ENCODE peak calls at places on chromosomes 5 and 9, in five cellular contexts. One of them, this sample, is unnamed.

GRCh38 chr9:34428325-34428958 is 29.9 kb downstream of the FAM219A start:
- DNase-seq in gastrocnemius medialis: no peak
- DNase-seq in IMR-90: peak
- DNase-seq in OCI-LY7: no peak
- DNase-seq in fibroblast of the aortic adventitia: no peak
- DNase-seq in this sample: no peak

GRCh38 chr9:38213591-38213990 is 144.6 kb upstream of the SHB start:
- DNase-seq in gastrocnemius medialis: no peak
- DNase-seq in IMR-90: no peak
- DNase-seq in OCI-LY7: no peak
- DNase-seq in fibroblast of the aortic adventitia: no peak
- DNase-seq in this sample: peak

GRCh38 chr5:123460296-123460729 is 37.1 kb upstream of the CEP120 start:
- DNase-seq in gastrocnemius medialis: no peak
- DNase-seq in IMR-90: peak
- DNase-seq in OCI-LY7: no peak
- DNase-seq in fibroblast of the aortic adventitia: no peak
- DNase-seq in this sample: no peak

GRCh38 chr5:160929343-160929742 is 77.3 kb upstream of the ATP10B start:
- DNase-seq in gastrocnemius medialis: no peak
- DNase-seq in IMR-90: no peak
- DNase-seq in OCI-LY7: no peak
- DNase-seq in fibroblast of the aortic adventitia: no peak
- DNase-seq in this sample: no peak

GRCh38 chr5:136805466-136805865 is 440.1 kb upstream of the TRPC7 start:
- DNase-seq in gastrocnemius medialis: no peak
- DNase-seq in IMR-90: no peak
- DNase-seq in OCI-LY7: no peak
- DNase-seq in fibroblast of the aortic adventitia: no peak
- DNase-seq in this sample: no peak

GRCh38 chr9:100222674-100223073 is 123.6 kb downstream of the INVS start:
- DNase-seq in gastrocnemius medialis: no peak
- DNase-seq in IMR-90: peak
- DNase-seq in OCI-LY7: peak
- DNase-seq in fibroblast of the aortic adventitia: peak
- DNase-seq in this sample: no peak

GRCh38 chr5:174571662-174572397 is 152.6 kb upstream of the MSX2 start:
- DNase-seq in gastrocnemius medialis: peak
- DNase-seq in IMR-90: peak
- DNase-seq in OCI-LY7: no peak
- DNase-seq in fibroblast of the aortic adventitia: peak
- DNase-seq in this sample: peak

GRCh38 chr9:127336708-127337352 is 60.1 kb upstream of the SLC2A8 start:
- DNase-seq in gastrocnemius medialis: peak
- DNase-seq in IMR-90: peak
- DNase-seq in OCI-LY7: no peak
- DNase-seq in fibroblast of the aortic adventitia: peak
- DNase-seq in this sample: peak

GRCh38 chr9:38006163-38006562 is 62.9 kb downstream of the SHB start:
- DNase-seq in gastrocnemius medialis: no peak
- DNase-seq in IMR-90: no peak
- DNase-seq in OCI-LY7: no peak
- DNase-seq in fibroblast of the aortic adventitia: no peak
- DNase-seq in this sample: no peak

GRCh38 chr5:57783693-57784092 is 301.1 kb upstream of the ACTBL2 start:
- DNase-seq in gastrocnemius medialis: no peak
- DNase-seq in IMR-90: no peak
- DNase-seq in OCI-LY7: no peak
- DNase-seq in fibroblast of the aortic adventitia: peak
- DNase-seq in this sample: no peak

GRCh38 chr5:50406874-50407273 is 34.2 kb downstream of the EMB start:
- DNase-seq in gastrocnemius medialis: no peak
- DNase-seq in IMR-90: peak
- DNase-seq in OCI-LY7: no peak
- DNase-seq in fibroblast of the aortic adventitia: peak
- DNase-seq in this sample: no peak

GRCh38 chr5:148666353-148666752 is 12.0 kb upstream of the HTR4 start:
- DNase-seq in gastrocnemius medialis: no peak
- DNase-seq in IMR-90: peak
- DNase-seq in OCI-LY7: no peak
- DNase-seq in fibroblast of the aortic adventitia: no peak
- DNase-seq in this sample: no peak

DNA sequence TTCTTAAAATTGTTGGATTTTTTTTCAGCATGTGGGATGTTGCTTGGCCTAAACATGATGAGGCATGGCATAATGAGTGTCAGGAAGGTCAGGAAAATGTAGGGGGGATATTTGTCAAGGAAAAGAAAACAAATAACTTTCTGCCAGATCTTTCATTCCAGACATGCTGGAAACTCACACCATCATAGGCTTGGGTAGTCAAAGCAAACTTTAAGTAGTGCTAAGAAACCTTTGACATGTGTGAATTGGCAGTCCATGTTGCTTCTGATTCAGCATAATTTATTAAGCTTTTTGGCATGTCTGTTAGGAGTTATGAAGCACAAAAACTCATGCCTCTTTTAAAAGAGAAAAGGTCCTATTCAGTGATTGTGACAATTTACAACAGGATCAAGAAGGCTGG is 61.3 kb upstream of the MTAP start:
- DNase-seq in gastrocnemius medialis: no peak
- DNase-seq in IMR-90: no peak
- DNase-seq in OCI-LY7: no peak
- DNase-seq in fibroblast of the aortic adventitia: peak
- DNase-seq in this sample: no peak
- TF ChIP-seq CTCF in gastrocnemius medialis: no peak
- TF ChIP-seq CTCF in IMR-90: no peak
- TF ChIP-seq CTCF in OCI-LY7: no peak
- TF ChIP-seq CTCF in fibroblast of the aortic adventitia: no peak
- TF ChIP-seq CTCF in this sample: no peak

GRCh38 chr5:59790399-59791130 is 103.0 kb downstream of the PDE4D start:
- DNase-seq in gastrocnemius medialis: no peak
- DNase-seq in IMR-90: no peak
- DNase-seq in OCI-LY7: peak
- DNase-seq in fibroblast of the aortic adventitia: peak
- DNase-seq in this sample: no peak
- H3K4me3 ChIP-seq in gastrocnemius medialis: peak
- H3K4me3 ChIP-seq in IMR-90: no peak
- H3K4me3 ChIP-seq in OCI-LY7: peak
- H3K4me3 ChIP-seq in fibroblast of the aortic adventitia: no peak
- H3K4me3 ChIP-seq in this sample: no peak

DNA sequence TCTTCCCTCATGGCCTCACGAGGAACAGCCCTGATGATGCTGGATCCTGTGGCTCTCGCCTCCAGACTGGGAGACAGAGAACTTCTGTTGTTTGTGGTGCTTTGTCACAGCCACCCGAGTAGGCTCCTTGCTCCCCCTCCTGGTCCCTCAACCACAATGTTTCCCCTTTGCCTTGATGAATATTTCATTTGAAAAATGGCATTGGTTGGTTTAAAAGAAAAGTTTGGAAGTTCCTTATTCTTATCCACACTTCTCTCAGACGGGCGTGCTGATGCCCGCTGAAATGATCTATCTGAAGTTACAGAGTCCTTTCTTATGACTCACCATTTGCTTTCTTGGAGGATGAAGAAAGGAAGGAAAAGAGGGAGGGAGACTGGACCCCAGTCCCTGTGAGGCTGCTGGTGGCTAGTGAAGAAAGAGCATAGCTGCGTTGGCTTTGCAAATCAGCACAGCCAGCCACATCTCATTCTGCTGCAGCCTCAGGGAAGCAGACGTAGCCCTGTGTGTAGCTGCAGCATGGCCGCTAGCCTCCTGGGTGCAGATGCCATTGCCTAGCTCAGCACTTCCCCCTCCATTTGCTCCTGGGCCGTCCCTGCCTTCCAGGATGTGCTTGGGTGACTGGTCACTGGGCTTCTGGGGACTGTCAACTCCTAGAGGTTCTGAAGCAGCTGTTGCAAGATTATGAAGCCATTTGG is 185.9 kb downstream of the ERCC6L2 start:
- DNase-seq in gastrocnemius medialis: no peak
- DNase-seq in IMR-90: peak
- DNase-seq in OCI-LY7: no peak
- DNase-seq in fibroblast of the aortic adventitia: peak
- DNase-seq in this sample: no peak
- TF ChIP-seq CTCF in gastrocnemius medialis: peak
- TF ChIP-seq CTCF in IMR-90: peak
- TF ChIP-seq CTCF in OCI-LY7: peak
- TF ChIP-seq CTCF in fibroblast of the aortic adventitia: peak
- TF ChIP-seq CTCF in this sample: peak

GRCh38 chr5:90602681-90603080 is 44.1 kb downstream of the ADGRV1 start:
- DNase-seq in gastrocnemius medialis: no peak
- DNase-seq in IMR-90: no peak
- DNase-seq in OCI-LY7: no peak
- DNase-seq in fibroblast of the aortic adventitia: no peak
- DNase-seq in this sample: no peak
- H3K4me3 ChIP-seq in gastrocnemius medialis: no peak
- H3K4me3 ChIP-seq in IMR-90: no peak
- H3K4me3 ChIP-seq in OCI-LY7: no peak
- H3K4me3 ChIP-seq in fibroblast of the aortic adventitia: no peak
- H3K4me3 ChIP-seq in this sample: no peak

DNA sequence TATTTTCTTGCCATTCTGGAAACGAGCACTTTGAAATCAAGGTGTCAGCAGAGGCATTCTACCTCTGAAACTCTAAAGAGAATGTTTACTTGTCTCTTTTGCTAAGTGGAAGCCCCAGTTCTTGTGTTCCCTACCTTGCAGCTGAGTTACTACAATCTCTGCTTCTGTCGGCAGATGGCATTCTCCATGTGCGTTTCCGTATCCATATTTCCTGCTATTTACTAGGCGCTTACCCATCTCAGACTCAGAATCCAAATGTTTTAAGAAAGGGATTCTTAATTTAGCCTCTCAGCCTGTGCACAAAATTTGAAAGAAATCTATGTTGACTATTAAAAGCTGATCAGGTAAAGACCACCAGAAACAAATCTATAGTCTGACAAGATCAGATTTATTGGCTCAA is 221.3 kb upstream of the FTMT start:
- DNase-seq in gastrocnemius medialis: no peak
- DNase-seq in IMR-90: peak
- DNase-seq in OCI-LY7: no peak
- DNase-seq in fibroblast of the aortic adventitia: peak
- DNase-seq in this sample: no peak
- TF ChIP-seq CTCF in gastrocnemius medialis: no peak
- TF ChIP-seq CTCF in IMR-90: peak
- TF ChIP-seq CTCF in OCI-LY7: no peak
- TF ChIP-seq CTCF in fibroblast of the aortic adventitia: peak
- TF ChIP-seq CTCF in this sample: no peak